ENCODE peak calls at places on chromosome 14, in four cellular contexts. F is amniotic stem cell; A is CD8-positive, alpha-beta T cell; K is stimulated activated CD4-positive, alpha-beta T cell treated with anti-CD3 and anti-CD28 coated beads, Interleukin-15, amount 100 ng/mL, for 24 hours. V is an unnamed sample.

GRCh38 chr14:85622106-85622505 is 92.2 kb downstream of the FLRT2 start:
- DNase-seq in A (no peak), F (no peak), K (no peak), V (no peak)

GRCh38 chr14:34872822-34873590 is 2.2 kb downstream of the BAZ1A start:
- DNase-seq in F (peak; percentile 69), K (no peak), A (no peak), V (no peak)

GRCh38 chr14:102949801-102950451 is 27.5 kb downstream of the AMN start:
- DNase-seq in A (no peak), F (no peak), K (no peak), V (no peak)

GRCh38 chr14:45246633-45247173 is 6.3 kb downstream of the MIS18BP1 start:
- DNase-seq in K (no peak), A (no peak), F (no peak), V (no peak)

GRCh38 chr14:23021479-23021878 is 11.5 kb upstream of the C14orf93 start:
- DNase-seq in F (no peak), K (no peak), A (no peak), V (no peak)

GRCh38 chr14:100393362-100393761 is 70.2 kb downstream of the SLC25A47 start:
- DNase-seq in A (no peak), K (no peak), F (no peak), V (no peak)

GRCh38 chr14:64826845-64827244 is 52.9 kb downstream of the SPTB start:
- DNase-seq in F (no peak), A (no peak), K (no peak), V (peak; percentile 53)

GRCh38 chr14:21476526-21476924 is 234 bp downstream of the RAB2B start:
- DNase-seq in F (peak; percentile 62), K (peak; percentile 88), A (peak; percentile 83), V (no peak)

GRCh38 chr14:36866867-36867266 is 205.2 kb downstream of the PAX9 start:
- DNase-seq in K (no peak), A (no peak), F (no peak), V (no peak)

GRCh38 chr14:50036211-50036610 is 80.2 kb downstream of the VCPKMT start:
- DNase-seq in K (no peak), F (no peak), A (no peak), V (no peak)

GRCh38 chr14:22046063-22046462 is 372.4 kb upstream of the OR4E1 start:
- DNase-seq in K (no peak), F (no peak), A (no peak), V (no peak)

GRCh38 chr14:28482644-28483043 is 283.9 kb upstream of the FOXG1 start:
- DNase-seq in F (no peak), K (no peak), A (no peak), V (no peak)